ENCODE peak calls at places on chromosomes 2 and 18, in seven cellular contexts. R, O, Q, B, N, P and A are unnamed samples.

GRCh38 chr2:104858325-104858978 is 4.5 kb downstream of the POU3F3 start:
- DNase-seq in R (no peak), O (no peak), Q (no peak), B (no peak), N (no peak), P (no peak), A (no peak)

GRCh38 chr2:10533811-10534321 is 85.7 kb upstream of the ODC1 start:
- DNase-seq in R (no peak), O (no peak), Q (no peak), B (no peak), N (no peak), P (peak), A (no peak)

GRCh38 chr2:112674229-112674628 is 28.5 kb downstream of the SLC20A1 start:
- DNase-seq in R (no peak), O (no peak), Q (no peak), B (no peak), N (peak), P (peak), A (no peak)

GRCh38 chr2:113240915-113241911 is 37.5 kb downstream of the PAX8 start:
- DNase-seq in R (peak), O (no peak), Q (no peak), B (peak), N (peak), P (no peak), A (peak)

GRCh38 chr2:145220496-145220895 is 700.6 kb upstream of the ZEB2 start:
- DNase-seq in R (no peak), O (no peak), Q (no peak), B (no peak), N (no peak), P (no peak), A (no peak)

GRCh38 chr2:177164131-177164530 is 48.5 kb upstream of the HNRNPA3 start:
- DNase-seq in R (no peak), O (no peak), Q (no peak), B (no peak), N (no peak), P (no peak), A (no peak)

GRCh38 chr2:43524180-43524965 is 71.5 kb downstream of the THADA start:
- DNase-seq in R (no peak), O (no peak), Q (no peak), B (no peak), N (no peak), P (no peak), A (no peak)

GRCh38 chr2:196586511-196586991 is 53.0 kb upstream of the CCDC150 start:
- DNase-seq in R (peak), O (no peak), Q (no peak), B (no peak), N (no peak), P (no peak), A (no peak)

GRCh38 chr2:30716117-30716900 is 90.9 kb downstream of the CAPN13 start:
- DNase-seq in R (no peak), O (no peak), Q (peak), B (peak), N (no peak), P (no peak), A (no peak)

GRCh38 chr2:12502759-12503158 is 214.0 kb upstream of the TRIB2 start:
- DNase-seq in R (no peak), O (no peak), Q (no peak), B (peak), N (no peak), P (no peak), A (no peak)

GRCh38 chr18:73924836-73925235 is 222.8 kb downstream of the FBXO15 start:
- DNase-seq in R (peak), O (no peak), Q (no peak), B (peak), N (no peak), P (no peak), A (no peak)

GRCh38 chr18:54777118-54777791 is 51.0 kb upstream of the RAB27B start:
- DNase-seq in R (no peak), O (no peak), Q (no peak), B (no peak), N (no peak), P (no peak), A (no peak)

GRCh38 chr2:72156872-72157271 is 9.2 kb upstream of the CYP26B1 start:
- DNase-seq in R (no peak), O (no peak), Q (no peak), B (peak), N (no peak), P (no peak), A (no peak)

GRCh38 chr2:40240067-40240466 is 211.8 kb downstream of the SLC8A1 start:
- DNase-seq in R (peak), O (no peak), Q (no peak), B (peak), N (peak), P (no peak), A (peak)

GRCh38 chr2:183838295-183838694 is 714.1 kb downstream of the NUP35 start:
- DNase-seq in R (no peak), O (no peak), Q (no peak), B (no peak), N (no peak), P (peak), A (no peak)

GRCh38 chr2:73851274-73851673 is 22.5 kb downstream of the STAMBP start:
- DNase-seq in R (no peak), O (no peak), Q (no peak), B (no peak), N (no peak), P (no peak), A (no peak)

GRCh38 chr2:126877041-126877440 is 21.6 kb upstream of the TEX51 start:
- DNase-seq in R (no peak), O (no peak), Q (no peak), B (no peak), N (no peak), P (no peak), A (no peak)

GRCh38 chr2:233603520-233603919 is 13.9 kb upstream of the UGT1A8 start:
- DNase-seq in R (no peak), O (no peak), Q (no peak), B (no peak), N (no peak), P (no peak), A (no peak)

GRCh38 chr2:17800693-17801458 is 15.4 kb upstream of the MSGN1 start:
- DNase-seq in R (no peak), O (no peak), Q (peak), B (peak), N (no peak), P (no peak), A (no peak)

GRCh38 chr2:17805717-17806354 is 10.4 kb upstream of the MSGN1 start:
- DNase-seq in R (no peak), O (no peak), Q (no peak), B (no peak), N (no peak), P (peak), A (no peak)

GRCh38 chr2:17805166-17805565 is 11.1 kb upstream of the MSGN1 start:
- DNase-seq in R (no peak), O (no peak), Q (no peak), B (no peak), N (no peak), P (no peak), A (no peak)

GRCh38 chr2:17804358-17804757 is 11.9 kb upstream of the MSGN1 start:
- DNase-seq in R (no peak), O (no peak), Q (no peak), B (no peak), N (no peak), P (no peak), A (no peak)

DNA sequence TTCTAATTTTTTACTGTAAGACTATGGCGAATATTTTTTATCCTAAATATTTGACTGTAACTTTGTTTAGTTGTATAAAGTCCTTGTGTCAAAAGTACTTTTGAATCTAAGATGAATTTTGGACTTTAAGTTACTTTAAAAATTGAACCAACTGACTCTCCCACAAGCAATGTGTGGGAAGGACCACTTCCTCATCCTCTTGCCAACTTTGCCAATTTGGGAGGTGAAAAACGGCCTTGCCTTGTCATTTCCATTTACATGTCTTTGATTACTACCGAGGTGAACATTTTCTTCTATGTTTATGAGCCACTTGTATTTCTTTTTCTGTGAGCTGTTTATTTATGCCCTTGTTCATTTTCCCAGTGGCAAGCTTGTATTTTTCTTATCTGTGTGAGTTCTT is 12.8 kb upstream of the MSGN1 start:
- DNase-seq in R (no peak), O (no peak), Q (no peak), B (no peak), N (no peak), P (no peak), A (no peak)
- H3K27ac ChIP-seq in R (no peak), O (no peak), Q (no peak), B (no peak), N (no peak), P (peak), A (no peak)

GRCh38 chr2:231223001-231223375 is 24.6 kb downstream of the ARMC9 start:
- DNase-seq in R (no peak), O (no peak), Q (no peak), B (no peak), N (no peak), P (no peak), A (no peak)
- H3K27ac ChIP-seq in R (peak), O (no peak), Q (no peak), B (peak), N (no peak), P (peak), A (no peak)

DNA sequence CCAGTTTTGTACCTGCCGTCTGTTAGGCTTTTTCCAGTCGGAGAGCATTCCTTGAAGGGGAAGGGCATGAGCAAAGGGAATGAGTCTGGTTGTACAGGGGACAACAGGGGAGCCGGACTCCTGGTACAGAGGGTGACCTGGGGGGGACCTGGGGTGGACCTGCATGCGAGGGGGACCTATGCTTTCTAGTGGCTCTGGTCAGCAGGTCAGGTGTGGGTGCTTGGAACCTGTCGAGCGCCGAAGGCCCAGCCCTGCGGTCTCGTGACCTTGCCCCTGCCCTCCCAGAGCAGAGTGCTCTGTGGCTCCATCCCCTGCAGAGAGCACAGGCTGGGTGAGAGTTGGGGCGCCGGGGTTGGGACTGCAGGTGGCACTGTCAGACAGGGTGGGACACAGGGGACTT is 96.7 kb upstream of the ASAP2 start:
- DNase-seq in R (no peak), O (no peak), Q (no peak), B (no peak), N (no peak), P (no peak), A (no peak)
- H3K27ac ChIP-seq in R (no peak), O (no peak), Q (no peak), B (no peak), N (no peak), P (no peak), A (no peak)

GRCh38 chr2:230905448-230906430 is 19.3 kb downstream of the GPR55 start:
- DNase-seq in R (no peak), O (peak), Q (no peak), B (no peak), N (no peak), P (peak), A (no peak)
- H3K27ac ChIP-seq in R (no peak), O (no peak), Q (no peak), B (no peak), N (no peak), P (no peak), A (no peak)